ENCODE peak calls at places on chromosomes 16 and 17, in five cellular contexts. K is nephron progenitor cell, Z is AG10803, N is breast epithelium, Q is mesothelial cell of epicardium. I is an unnamed sample.

GRCh38 chr17:43846221-43846712 is 709 bp upstream of the CD300LG start:
- DNase-seq in Q (peak; percentile 89), K (peak; percentile 94), Z (peak; percentile 70), N (peak; percentile 66), I (peak; percentile 94)

GRCh38 chr17:28996554-28997096 is 9.2 kb downstream of the SEZ6 start:
- DNase-seq in N (no peak), K (peak; percentile 30), Z (no peak), Q (no peak), I (no peak)

GRCh38 chr17:77957215-77957868 is 1.2 kb upstream of the TNRC6C start:
- DNase-seq in K (no peak), Q (no peak), Z (peak; percentile 28), N (no peak), I (peak; percentile 38)

GRCh38 chr17:80980397-80981061 is 11.1 kb upstream of the CHMP6 start:
- DNase-seq in K (no peak), Z (peak; percentile 31), N (no peak), Q (no peak), I (no peak)

GRCh38 chr16:81001330-81001729 is 5.4 kb downstream of the CMC2 start:
- DNase-seq in N (no peak), Q (no peak), Z (no peak), K (no peak), I (no peak)

GRCh38 chr17:37742114-37742761 is 2.6 kb downstream of the HNF1B start:
- DNase-seq in N (no peak), Z (no peak), K (peak; percentile 49), Q (peak; percentile 50), I (no peak)

GRCh38 chr17:82016875-82017459 is 5.7 kb downstream of the CENPX start:
- DNase-seq in Q (no peak), K (no peak), Z (no peak), N (no peak), I (no peak)

GRCh38 chr16:14566599-14566998 is 63.5 kb downstream of the PARN start:
- DNase-seq in N (no peak), Z (no peak), Q (no peak), K (no peak), I (no peak)

GRCh38 chr16:74770826-74771526 is 3.6 kb downstream of the FA2H start:
- DNase-seq in Z (no peak), Q (no peak), N (no peak), K (no peak), I (no peak)

GRCh38 chr16:49189286-49189685 is 92.4 kb downstream of the CBLN1 start:
- DNase-seq in K (no peak), N (no peak), Q (no peak), Z (no peak), I (no peak)

GRCh38 chr17:49575524-49576120 is at the start of gene NXPH3:
- DNase-seq in Q (peak; percentile 78), N (peak; percentile 32), K (peak; percentile 82), Z (peak; percentile 49), I (peak; percentile 91)

GRCh38 chr17:28334176-28334575 is 1.1 kb downstream of the IFT20 start:
- DNase-seq in Q (no peak), N (no peak), Z (peak; percentile 31), K (no peak), I (no peak)

GRCh38 chr17:20141201-20141999 is 132.2 kb downstream of the SPECC1 start:
- DNase-seq in Q (no peak), K (no peak), Z (no peak), N (no peak), I (no peak)

GRCh38 chr16:85902366-85903155 is 3.6 kb downstream of the IRF8 start:
- DNase-seq in Z (no peak), N (no peak), K (peak; percentile 22), Q (no peak), I (no peak)

GRCh38 chr17:80363518-80364090 is 51.4 kb upstream of the ENDOV start:
- DNase-seq in K (no peak), Q (no peak), N (no peak), Z (no peak), I (no peak)

GRCh38 chr17:60792250-60792898 is 114.7 kb downstream of the BCAS3 start:
- DNase-seq in Q (no peak), Z (peak; percentile 13), N (no peak), K (no peak), I (no peak)

DNA sequence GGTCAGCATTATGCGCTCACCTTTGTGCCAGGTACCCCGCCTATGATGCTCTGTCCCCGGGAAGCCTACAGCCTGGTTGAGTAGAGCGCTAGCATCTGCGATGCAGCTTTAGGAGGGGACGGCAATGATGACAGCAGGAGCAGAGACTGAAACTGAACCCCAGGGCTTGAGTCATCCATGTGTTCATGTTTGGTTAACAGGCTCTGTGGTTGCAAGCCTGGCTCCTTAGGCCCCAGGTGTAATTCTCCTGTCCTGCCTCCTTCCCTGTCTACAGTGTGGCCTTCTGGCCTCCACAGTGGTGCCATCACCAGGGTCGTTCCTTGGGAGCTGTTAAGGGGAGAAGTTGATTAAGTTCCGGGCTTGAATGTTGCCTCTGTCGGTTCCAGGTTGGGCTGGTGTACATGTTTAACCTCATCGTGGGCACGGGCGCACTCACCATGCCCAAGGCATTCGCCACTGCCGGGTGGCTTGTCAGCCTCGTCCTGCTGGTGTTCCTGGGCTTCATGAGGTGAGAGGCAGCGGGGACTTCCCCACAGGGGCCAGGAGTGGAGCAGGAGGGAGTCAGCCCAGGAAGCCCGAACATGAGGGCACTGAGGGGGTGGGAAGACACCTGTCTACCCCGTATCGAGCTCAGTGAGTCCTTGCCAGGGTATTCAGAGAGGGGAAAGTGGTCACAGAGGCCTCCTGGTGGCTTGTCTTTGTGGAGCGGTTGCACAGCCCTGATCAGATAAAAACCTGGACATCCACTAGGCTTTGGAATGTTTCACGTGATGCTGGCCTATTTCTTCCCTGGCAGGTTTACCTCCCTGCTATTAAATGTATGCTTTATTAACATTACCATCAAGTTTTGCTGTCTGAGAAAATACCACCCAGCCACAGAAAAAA is 9.2 kb upstream of the NAT9 start:
- DNase-seq in Q (no peak), Z (no peak), K (no peak), N (no peak), I (no peak)
- TF ChIP-seq CTCF in Q (no peak), Z (no peak), K (no peak), N (no peak), I (peak; percentile 25)

GRCh38 chr16:78130950-78131349 is 31.5 kb downstream of the WWOX start:
- DNase-seq in Q (no peak), N (no peak), K (no peak), Z (no peak), I (no peak)
- TF ChIP-seq CTCF in Q (no peak), N (no peak), K (no peak), Z (no peak), I (no peak)

GRCh38 chr16:30651124-30652004 is 604 bp downstream of the PRR14 start:
- DNase-seq in N (no peak), Z (peak; percentile 69), Q (peak; percentile 55), K (peak; percentile 61), I (no peak)

GRCh38 chr16:30652718-30653117 is 2.0 kb downstream of the PRR14 start:
- DNase-seq in Q (no peak), Z (no peak), N (no peak), K (no peak), I (no peak)

GRCh38 chr16:30652005-30652296 is 1.2 kb downstream of the PRR14 start:
- DNase-seq in N (no peak), K (no peak), Z (no peak), Q (no peak), I (no peak)

GRCh38 chr16:30649725-30650368 is 913 bp upstream of the PRR14 start:
- DNase-seq in Z (no peak), Q (no peak), N (peak; percentile 46), K (no peak), I (no peak)

GRCh38 chr16:30650369-30651123 is at the start of gene PRR14:
- DNase-seq in N (peak; percentile 100), Q (peak; percentile 95), Z (peak; percentile 99), K (peak; percentile 99), I (peak; percentile 99)
- TF ChIP-seq CTCF in N (peak; percentile 80), Q (peak; percentile 60), Z (no peak), K (no peak), I (no peak)

DNA sequence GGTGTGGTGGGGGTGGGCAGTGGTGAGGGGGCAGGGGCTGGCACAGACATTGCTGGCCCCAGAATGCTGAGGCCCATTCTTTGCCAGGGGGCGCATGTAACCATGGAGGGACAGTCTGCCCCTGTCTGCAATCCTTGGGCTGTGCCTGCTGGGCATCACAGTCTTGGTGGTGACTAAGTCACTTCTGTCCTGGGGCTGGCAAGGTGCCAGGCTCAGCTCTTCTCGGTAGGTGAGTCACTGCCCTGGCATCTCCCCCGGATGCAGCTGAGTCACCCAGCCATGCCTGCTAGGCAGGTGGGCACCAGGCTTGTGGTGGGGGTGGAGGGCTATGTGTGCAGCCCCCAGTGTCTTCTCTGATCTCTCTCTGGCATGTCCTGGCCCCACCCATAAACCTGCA is 5.6 kb downstream of the RARA start:
- DNase-seq in Q (peak; percentile 61), K (no peak), Z (peak; percentile 93), N (peak; percentile 98), I (peak; percentile 96)
- TF ChIP-seq CTCF in Q (no peak), K (no peak), Z (peak; percentile 3), N (no peak), I (no peak)